ENCODE peak calls at places on chromosomes 4 and X, in five cellular contexts. One of them, this sample, is unnamed.

GRCh38 chr4:165723051-165723805 is 149.8 kb upstream of the TLL1 start:
- DNase-seq in CD4-positive, alpha-beta T cell: no peak
- DNase-seq in foreskin fibroblast: no peak
- DNase-seq in AG10803: no peak
- DNase-seq in A549: no peak
- DNase-seq in this sample: no peak

GRCh38 chr4:130214268-130214667 is 1118.3 kb downstream of the C4orf33 start:
- DNase-seq in CD4-positive, alpha-beta T cell: no peak
- DNase-seq in foreskin fibroblast: no peak
- DNase-seq in AG10803: no peak
- DNase-seq in A549: no peak
- DNase-seq in this sample: no peak

GRCh38 chrX:31993635-31994034 is 921.8 kb upstream of the FTHL17 start:
- DNase-seq in CD4-positive, alpha-beta T cell: no peak
- DNase-seq in foreskin fibroblast: no peak
- DNase-seq in AG10803: no peak
- DNase-seq in A549: no peak
- DNase-seq in this sample: no peak

GRCh38 chrX:130772313-130773140 is 130.5 kb downstream of the ENOX2 start:
- DNase-seq in CD4-positive, alpha-beta T cell: no peak
- DNase-seq in foreskin fibroblast: peak; percentile 77
- DNase-seq in AG10803: peak; percentile 65
- DNase-seq in A549: peak; percentile 40
- DNase-seq in this sample: no peak

GRCh38 chr4:13089659-13089998 is 394.5 kb downstream of the RAB28 start:
- DNase-seq in CD4-positive, alpha-beta T cell: no peak
- DNase-seq in foreskin fibroblast: no peak
- DNase-seq in AG10803: no peak
- DNase-seq in A549: no peak
- DNase-seq in this sample: no peak

GRCh38 chrX:18674417-18674787 is 2.5 kb upstream of the RS1 start:
- DNase-seq in CD4-positive, alpha-beta T cell: peak; percentile 1
- DNase-seq in foreskin fibroblast: no peak
- DNase-seq in AG10803: no peak
- DNase-seq in A549: no peak
- DNase-seq in this sample: no peak

GRCh38 chrX:101417981-101418841 is 10.2 kb downstream of the HNRNPH2 start:
- DNase-seq in CD4-positive, alpha-beta T cell: peak; percentile 11
- DNase-seq in foreskin fibroblast: peak; percentile 47
- DNase-seq in AG10803: peak; percentile 49
- DNase-seq in A549: no peak
- DNase-seq in this sample: peak; percentile 36

GRCh38 chr4:81606796-81607550 is 135.3 kb upstream of the RASGEF1B start:
- DNase-seq in CD4-positive, alpha-beta T cell: no peak
- DNase-seq in foreskin fibroblast: peak; percentile 77
- DNase-seq in AG10803: no peak
- DNase-seq in A549: no peak
- DNase-seq in this sample: no peak

GRCh38 chr4:168309781-168310180 is 8.8 kb downstream of the DDX60 start:
- DNase-seq in CD4-positive, alpha-beta T cell: no peak
- DNase-seq in foreskin fibroblast: no peak
- DNase-seq in AG10803: no peak
- DNase-seq in A549: no peak
- DNase-seq in this sample: no peak

GRCh38 chrX:68428431-68428830 is 4.9 kb downstream of the OPHN1 start:
- DNase-seq in CD4-positive, alpha-beta T cell: no peak
- DNase-seq in foreskin fibroblast: peak; percentile 30
- DNase-seq in AG10803: peak; percentile 58
- DNase-seq in A549: no peak
- DNase-seq in this sample: no peak

GRCh38 chr4:143410015-143410414 is 73.3 kb downstream of the GAB1 start:
- DNase-seq in CD4-positive, alpha-beta T cell: no peak
- DNase-seq in foreskin fibroblast: no peak
- DNase-seq in AG10803: no peak
- DNase-seq in A549: no peak
- DNase-seq in this sample: no peak

GRCh38 chr4:153297116-153297515 is 47.4 kb upstream of the MND1 start:
- DNase-seq in CD4-positive, alpha-beta T cell: no peak
- DNase-seq in foreskin fibroblast: no peak
- DNase-seq in AG10803: no peak
- DNase-seq in A549: no peak
- DNase-seq in this sample: no peak

GRCh38 chr4:38576767-38577166 is 87.2 kb upstream of the KLF3 start:
- DNase-seq in CD4-positive, alpha-beta T cell: no peak
- DNase-seq in foreskin fibroblast: no peak
- DNase-seq in AG10803: no peak
- DNase-seq in A549: no peak
- DNase-seq in this sample: no peak

GRCh38 chrX:15151267-15152196 is 118.4 kb downstream of the ASB9 start:
- DNase-seq in CD4-positive, alpha-beta T cell: peak; percentile 41
- DNase-seq in foreskin fibroblast: no peak
- DNase-seq in AG10803: no peak
- DNase-seq in A549: no peak
- DNase-seq in this sample: no peak

GRCh38 chrX:46704767-46705386 is 54.0 kb downstream of the SLC9A7 start:
- DNase-seq in CD4-positive, alpha-beta T cell: no peak
- DNase-seq in foreskin fibroblast: peak; percentile 37
- DNase-seq in AG10803: peak; percentile 26
- DNase-seq in A549: no peak
- DNase-seq in this sample: no peak

GRCh38 chr4:69689530-69690111 is 36.6 kb upstream of the UGT2A1 start:
- DNase-seq in CD4-positive, alpha-beta T cell: no peak
- DNase-seq in foreskin fibroblast: peak; percentile 60
- DNase-seq in AG10803: peak; percentile 32
- DNase-seq in A549: peak; percentile 37
- DNase-seq in this sample: no peak

GRCh38 chr4:176001171-176002006 is 64.3 kb upstream of the WDR17 start:
- DNase-seq in CD4-positive, alpha-beta T cell: no peak
- DNase-seq in foreskin fibroblast: peak; percentile 46
- DNase-seq in AG10803: peak; percentile 5
- DNase-seq in A549: peak; percentile 8
- DNase-seq in this sample: peak; percentile 27

GRCh38 chr4:6177587-6178197 is 22.7 kb downstream of the JAKMIP1 start:
- DNase-seq in CD4-positive, alpha-beta T cell: no peak
- DNase-seq in foreskin fibroblast: no peak
- DNase-seq in AG10803: no peak
- DNase-seq in A549: peak; percentile 29
- DNase-seq in this sample: no peak

GRCh38 chr4:95761441-95761840 is 78.5 kb upstream of the PDHA2 start:
- DNase-seq in CD4-positive, alpha-beta T cell: no peak
- DNase-seq in foreskin fibroblast: peak; percentile 0
- DNase-seq in AG10803: no peak
- DNase-seq in A549: peak; percentile 21
- DNase-seq in this sample: no peak

GRCh38 chr4:3822230-3822947 is 56.2 kb downstream of the ADRA2C start:
- DNase-seq in CD4-positive, alpha-beta T cell: no peak
- DNase-seq in foreskin fibroblast: no peak
- DNase-seq in AG10803: peak; percentile 6
- DNase-seq in A549: peak; percentile 27
- DNase-seq in this sample: no peak

GRCh38 chr4:169314906-169315305 is 44.1 kb upstream of the SH3RF1 start:
- DNase-seq in CD4-positive, alpha-beta T cell: no peak
- DNase-seq in foreskin fibroblast: peak; percentile 83
- DNase-seq in AG10803: peak; percentile 25
- DNase-seq in A549: peak; percentile 70
- DNase-seq in this sample: peak; percentile 56

GRCh38 chr4:53463340-53463739 is 85.9 kb downstream of the FIP1L1 start:
- DNase-seq in CD4-positive, alpha-beta T cell: no peak
- DNase-seq in foreskin fibroblast: peak; percentile 67
- DNase-seq in AG10803: peak; percentile 63
- DNase-seq in A549: no peak
- DNase-seq in this sample: no peak

GRCh38 chrX:74423289-74423985 is 2.1 kb downstream of the SLC16A2 start:
- DNase-seq in CD4-positive, alpha-beta T cell: no peak
- DNase-seq in foreskin fibroblast: no peak
- DNase-seq in AG10803: no peak
- DNase-seq in A549: no peak
- DNase-seq in this sample: no peak

GRCh38 chrX:22314211-22314610 is 41.5 kb downstream of the CBLL2 start:
- DNase-seq in CD4-positive, alpha-beta T cell: no peak
- DNase-seq in foreskin fibroblast: no peak
- DNase-seq in AG10803: no peak
- DNase-seq in A549: no peak
- DNase-seq in this sample: no peak

GRCh38 chrX:42837092-42837726 is 59.2 kb upstream of the PPP1R2C start:
- DNase-seq in CD4-positive, alpha-beta T cell: no peak
- DNase-seq in foreskin fibroblast: no peak
- DNase-seq in AG10803: no peak
- DNase-seq in A549: no peak
- DNase-seq in this sample: no peak

GRCh38 chrX:124216396-124217124 is 115.9 kb upstream of the TEX13D start:
- DNase-seq in CD4-positive, alpha-beta T cell: no peak
- DNase-seq in foreskin fibroblast: no peak
- DNase-seq in AG10803: no peak
- DNase-seq in A549: no peak
- DNase-seq in this sample: no peak

GRCh38 chr4:7387925-7388324 is 46.8 kb downstream of the PSAPL1 start:
- DNase-seq in CD4-positive, alpha-beta T cell: no peak
- DNase-seq in foreskin fibroblast: no peak
- DNase-seq in AG10803: no peak
- DNase-seq in A549: no peak
- DNase-seq in this sample: no peak

GRCh38 chr4:68375667-68376559 is 26.0 kb upstream of the YTHDC1 start:
- DNase-seq in CD4-positive, alpha-beta T cell: peak; percentile 3
- DNase-seq in foreskin fibroblast: peak; percentile 82
- DNase-seq in AG10803: peak; percentile 72
- DNase-seq in A549: peak; percentile 75
- DNase-seq in this sample: peak; percentile 40

GRCh38 chr4:139188648-139189416 is 11.8 kb upstream of the ELF2 start:
- DNase-seq in CD4-positive, alpha-beta T cell: no peak
- DNase-seq in foreskin fibroblast: peak; percentile 24
- DNase-seq in AG10803: no peak
- DNase-seq in A549: no peak
- DNase-seq in this sample: no peak

GRCh38 chr4:68871772-68872441 is 56.1 kb downstream of the UGT2B10 start:
- DNase-seq in CD4-positive, alpha-beta T cell: no peak
- DNase-seq in foreskin fibroblast: no peak
- DNase-seq in AG10803: no peak
- DNase-seq in A549: no peak
- DNase-seq in this sample: no peak

GRCh38 chr4:79983431-79983830 is 89.6 kb downstream of the ANTXR2 start:
- DNase-seq in CD4-positive, alpha-beta T cell: no peak
- DNase-seq in foreskin fibroblast: no peak
- DNase-seq in AG10803: no peak
- DNase-seq in A549: no peak
- DNase-seq in this sample: no peak

GRCh38 chr4:174009686-174010451 is 273.6 kb downstream of the FBXO8 start:
- DNase-seq in CD4-positive, alpha-beta T cell: no peak
- DNase-seq in foreskin fibroblast: no peak
- DNase-seq in AG10803: no peak
- DNase-seq in A549: no peak
- DNase-seq in this sample: no peak

DNA sequence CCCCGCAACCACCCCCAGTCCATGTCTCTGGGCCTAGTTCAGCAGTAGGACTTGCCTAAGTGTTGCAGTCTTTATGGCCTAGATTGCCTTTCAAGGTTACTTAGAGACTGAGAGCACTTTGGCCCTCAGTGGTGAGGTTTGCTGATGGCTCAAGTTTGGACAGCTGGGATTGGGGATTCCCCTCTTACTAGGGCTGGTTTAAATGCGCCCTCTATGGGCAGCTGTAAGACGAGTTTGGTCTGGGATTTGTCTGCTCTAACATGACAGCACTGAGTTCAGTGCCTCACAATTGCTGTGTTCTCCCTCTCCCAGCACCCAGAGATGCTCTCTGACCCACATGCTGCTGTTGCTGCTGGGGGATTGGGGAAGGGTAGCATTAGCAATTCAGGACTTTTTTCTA is 23.1 kb downstream of the DACH2 start:
- DNase-seq in CD4-positive, alpha-beta T cell: no peak
- DNase-seq in foreskin fibroblast: peak; percentile 1
- DNase-seq in AG10803: peak; percentile 18
- DNase-seq in A549: peak; percentile 47
- DNase-seq in this sample: no peak
- TF ChIP-seq CTCF in CD4-positive, alpha-beta T cell: no peak
- TF ChIP-seq CTCF in foreskin fibroblast: no peak
- TF ChIP-seq CTCF in AG10803: peak; percentile 28
- TF ChIP-seq CTCF in A549: no peak
- TF ChIP-seq CTCF in this sample: no peak

DNA sequence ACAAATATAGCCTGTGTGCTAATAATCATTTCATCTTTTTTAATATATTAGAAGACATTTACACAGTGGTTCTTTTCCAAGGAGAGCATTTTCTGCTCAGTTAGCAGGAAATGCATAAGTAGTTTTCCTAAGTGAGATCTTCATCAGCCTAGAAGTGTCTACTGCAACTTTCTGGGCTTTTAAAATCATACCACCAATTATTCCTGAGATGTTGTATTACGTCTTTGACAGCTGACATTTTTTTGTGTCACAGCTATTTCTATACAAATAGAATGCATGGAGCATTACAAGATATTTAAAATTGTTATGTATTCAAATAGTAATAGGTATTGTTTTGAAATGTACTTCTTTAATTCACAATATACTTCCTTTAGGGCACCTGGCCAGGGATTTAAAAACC is 158.0 kb downstream of the GRID2 start:
- DNase-seq in CD4-positive, alpha-beta T cell: no peak
- DNase-seq in foreskin fibroblast: no peak
- DNase-seq in AG10803: no peak
- DNase-seq in A549: no peak
- DNase-seq in this sample: no peak
- TF ChIP-seq CTCF in CD4-positive, alpha-beta T cell: no peak
- TF ChIP-seq CTCF in foreskin fibroblast: no peak
- TF ChIP-seq CTCF in AG10803: no peak
- TF ChIP-seq CTCF in A549: no peak
- TF ChIP-seq CTCF in this sample: no peak

DNA sequence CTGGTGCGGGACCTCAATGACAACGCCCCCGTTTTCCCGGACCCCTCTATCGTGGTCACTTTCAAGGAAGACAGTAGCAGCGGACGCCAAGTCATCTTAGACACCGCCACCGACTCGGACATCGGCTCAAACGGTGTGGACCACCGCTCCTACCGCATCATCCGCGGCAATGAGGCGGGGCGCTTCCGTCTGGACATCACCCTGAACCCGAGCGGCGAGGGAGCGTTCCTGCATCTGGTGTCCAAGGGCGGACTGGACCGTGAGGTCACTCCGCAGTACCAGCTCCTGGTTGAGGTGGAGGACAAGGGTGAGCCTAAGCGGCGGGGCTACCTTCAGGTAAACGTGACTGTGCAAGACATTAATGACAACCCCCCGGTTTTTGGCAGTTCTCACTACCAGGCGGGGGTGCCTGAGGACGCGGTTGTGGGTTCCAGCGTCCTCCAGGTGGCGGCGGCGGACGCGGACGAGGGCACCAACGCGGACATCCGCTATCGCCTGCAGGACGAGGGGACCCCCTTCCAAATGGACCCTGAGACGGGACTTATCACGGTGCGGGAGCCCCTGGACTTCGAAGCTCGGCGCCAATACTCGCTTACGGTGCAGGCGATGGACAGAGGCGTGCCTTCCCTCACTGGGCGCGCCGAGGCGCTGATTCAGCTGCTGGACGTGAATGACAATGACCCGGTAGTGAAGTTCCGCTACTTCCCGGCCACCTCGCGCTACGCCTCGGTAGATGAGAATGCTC is 2.2 kb downstream of the FAT4 start:
- DNase-seq in CD4-positive, alpha-beta T cell: no peak
- DNase-seq in foreskin fibroblast: peak; percentile 73
- DNase-seq in AG10803: peak; percentile 30
- DNase-seq in A549: peak; percentile 55
- DNase-seq in this sample: no peak
- TF ChIP-seq CTCF in CD4-positive, alpha-beta T cell: no peak
- TF ChIP-seq CTCF in foreskin fibroblast: peak; percentile 40
- TF ChIP-seq CTCF in AG10803: no peak
- TF ChIP-seq CTCF in A549: peak; percentile 25
- TF ChIP-seq CTCF in this sample: no peak

GRCh38 chr4:100852326-100852725 is 334.5 kb upstream of the EMCN start:
- DNase-seq in CD4-positive, alpha-beta T cell: no peak
- DNase-seq in foreskin fibroblast: no peak
- DNase-seq in AG10803: no peak
- DNase-seq in A549: no peak
- DNase-seq in this sample: no peak
- TF ChIP-seq CTCF in CD4-positive, alpha-beta T cell: no peak
- TF ChIP-seq CTCF in foreskin fibroblast: no peak
- TF ChIP-seq CTCF in AG10803: no peak
- TF ChIP-seq CTCF in A549: no peak
- TF ChIP-seq CTCF in this sample: no peak